ENCODE peak calls at places on chromosome 22, in ten cellular contexts. S is activated CD4-positive, CD25-positive, alpha-beta regulatory T cell treated with anti-CD3 and anti-CD28 coated beads, Interleukin-2, amount 50 U/mL, for 16 hours; N is head of caudate nucleus; W is KG1; U is activated CD4-positive, alpha-beta memory T cell treated with anti-CD3 and anti-CD28 coated beads, Interleukin-2, amount 10 ng/mL, durations not matched to agents 7 days and 5 days; K is naive thymus-derived CD8-positive, alpha-beta T cell; Q is effector memory CD4-positive, alpha-beta T cell; V is aorta; R is colonic mucosa; L is psoas muscle. F is an unnamed sample.

GRCh38 chr22:37781434-37782059 is 26.2 kb upstream of the GCAT start:
- DNase-seq in S (no peak), N (no peak), W (no peak), U (no peak), K (no peak), Q (no peak), V (no peak), R (no peak), L (no peak), F (no peak)

GRCh38 chr22:35785181-35785923 is 67.7 kb downstream of the APOL5 start:
- DNase-seq in S (no peak), N (no peak), W (no peak), U (no peak), K (no peak), Q (no peak), V (no peak), R (no peak), L (no peak), F (no peak)

GRCh38 chr22:50010676-50011446 is 1.7 kb downstream of the IL17REL start:
- DNase-seq in S (peak; percentile 34), N (no peak), W (no peak), U (no peak), K (peak; percentile 47), Q (peak; percentile 57), V (no peak), R (no peak), L (no peak), F (peak; percentile 70)

GRCh38 chr22:29816980-29817379 is 21.1 kb downstream of the ASCC2 start:
- DNase-seq in S (no peak), N (no peak), W (no peak), U (no peak), K (no peak), Q (no peak), V (no peak), R (no peak), L (no peak), F (no peak)

GRCh38 chr22:26514419-26515161 is 2.3 kb upstream of the TFIP11 start:
- DNase-seq in S (no peak), N (no peak), W (no peak), U (no peak), K (no peak), Q (no peak), V (no peak), R (no peak), L (no peak), F (no peak)

GRCh38 chr22:38311331-38311635 is 6.0 kb downstream of the CSNK1E start:
- DNase-seq in S (no peak), N (no peak), W (no peak), U (no peak), K (no peak), Q (no peak), V (no peak), R (no peak), L (no peak), F (no peak)

GRCh38 chr22:22927196-22927887 is 39.7 kb downstream of the IGLL5 start:
- DNase-seq in S (no peak), N (no peak), W (no peak), U (no peak), K (no peak), Q (no peak), V (peak; percentile 41), R (no peak), L (peak; percentile 36), F (no peak)

GRCh38 chr22:24445481-24446290 is 18.3 kb downstream of the ADORA2A start:
- DNase-seq in S (no peak), N (no peak), W (no peak), U (no peak), K (no peak), Q (no peak), V (no peak), R (no peak), L (no peak), F (no peak)

GRCh38 chr22:28279888-28280287 is 360.8 kb upstream of the PITPNB start:
- DNase-seq in S (no peak), N (no peak), W (no peak), U (no peak), K (no peak), Q (no peak), V (no peak), R (no peak), L (no peak), F (no peak)

GRCh38 chr22:43002198-43002577 is 12.8 kb downstream of the PACSIN2 start:
- DNase-seq in S (no peak), N (no peak), W (no peak), U (no peak), K (no peak), Q (no peak), V (no peak), R (no peak), L (no peak), F (no peak)

GRCh38 chr22:50581031-50581949 is 1.4 kb downstream of the CHKB start:
- DNase-seq in S (no peak), N (no peak), W (no peak), U (no peak), K (no peak), Q (no peak), V (peak; percentile 45), R (no peak), L (no peak), F (no peak)

GRCh38 chr22:28123989-28124766 is 205.1 kb upstream of the PITPNB start:
- DNase-seq in S (no peak), N (no peak), W (no peak), U (no peak), K (no peak), Q (no peak), V (no peak), R (no peak), L (no peak), F (no peak)